ENCODE peak calls at places on chromosomes 16 and 17, in six cellular contexts. One of them, this sample, is unnamed.

GRCh38 chr17:74452841-74453661 is 13.4 kb upstream of the CD300A start:
- DNase-seq in CD8-positive, alpha-beta T cell: peak
- DNase-seq in stimulated activated CD8-positive, alpha-beta memory T cell treated with anti-CD3 and anti-CD28 coated beads, Interleukin-2, amount 100 ng/mL, for 48 hours: no peak
- DNase-seq in activated T-cell treated with anti-CD3 and anti-CD28 coated beads for 24 hours: no peak
- DNase-seq in choroid plexus epithelial cell: no peak
- DNase-seq in activated CD4-positive, alpha-beta T cell treated with anti-CD3 and anti-CD28 coated beads, Interleukin-2, amount 10 ng/mL, durations not matched to agents 7 days and 5 days: no peak
- DNase-seq in this sample: peak

GRCh38 chr16:53212899-53213235 is 158.1 kb downstream of the CHD9 start:
- DNase-seq in stimulated activated CD8-positive, alpha-beta memory T cell treated with anti-CD3 and anti-CD28 coated beads, Interleukin-2, amount 100 ng/mL, for 48 hours: no peak
- DNase-seq in activated T-cell treated with anti-CD3 and anti-CD28 coated beads for 24 hours: no peak
- DNase-seq in choroid plexus epithelial cell: no peak
- DNase-seq in activated CD4-positive, alpha-beta T cell treated with anti-CD3 and anti-CD28 coated beads, Interleukin-2, amount 10 ng/mL, durations not matched to agents 7 days and 5 days: no peak
- DNase-seq in CD8-positive, alpha-beta T cell: no peak
- DNase-seq in this sample: no peak

GRCh38 chr17:38751144-38751802 is 1.3 kb upstream of the PSMB3 start:
- DNase-seq in activated CD4-positive, alpha-beta T cell treated with anti-CD3 and anti-CD28 coated beads, Interleukin-2, amount 10 ng/mL, durations not matched to agents 7 days and 5 days: no peak
- DNase-seq in stimulated activated CD8-positive, alpha-beta memory T cell treated with anti-CD3 and anti-CD28 coated beads, Interleukin-2, amount 100 ng/mL, for 48 hours: no peak
- DNase-seq in choroid plexus epithelial cell: no peak
- DNase-seq in activated T-cell treated with anti-CD3 and anti-CD28 coated beads for 24 hours: no peak
- DNase-seq in CD8-positive, alpha-beta T cell: no peak
- DNase-seq in this sample: peak

GRCh38 chr17:80772906-80773242 is 218.8 kb upstream of the CHMP6 start:
- DNase-seq in stimulated activated CD8-positive, alpha-beta memory T cell treated with anti-CD3 and anti-CD28 coated beads, Interleukin-2, amount 100 ng/mL, for 48 hours: no peak
- DNase-seq in choroid plexus epithelial cell: no peak
- DNase-seq in activated CD4-positive, alpha-beta T cell treated with anti-CD3 and anti-CD28 coated beads, Interleukin-2, amount 10 ng/mL, durations not matched to agents 7 days and 5 days: no peak
- DNase-seq in activated T-cell treated with anti-CD3 and anti-CD28 coated beads for 24 hours: no peak
- DNase-seq in CD8-positive, alpha-beta T cell: no peak
- DNase-seq in this sample: no peak

GRCh38 chr16:4376126-4376819 is 4.6 kb downstream of the VASN start:
- DNase-seq in choroid plexus epithelial cell: peak
- DNase-seq in activated T-cell treated with anti-CD3 and anti-CD28 coated beads for 24 hours: no peak
- DNase-seq in activated CD4-positive, alpha-beta T cell treated with anti-CD3 and anti-CD28 coated beads, Interleukin-2, amount 10 ng/mL, durations not matched to agents 7 days and 5 days: no peak
- DNase-seq in stimulated activated CD8-positive, alpha-beta memory T cell treated with anti-CD3 and anti-CD28 coated beads, Interleukin-2, amount 100 ng/mL, for 48 hours: no peak
- DNase-seq in CD8-positive, alpha-beta T cell: no peak
- DNase-seq in this sample: no peak

GRCh38 chr16:80323808-80324195 is 217.0 kb upstream of the DYNLRB2 start:
- DNase-seq in stimulated activated CD8-positive, alpha-beta memory T cell treated with anti-CD3 and anti-CD28 coated beads, Interleukin-2, amount 100 ng/mL, for 48 hours: no peak
- DNase-seq in choroid plexus epithelial cell: no peak
- DNase-seq in CD8-positive, alpha-beta T cell: no peak
- DNase-seq in activated CD4-positive, alpha-beta T cell treated with anti-CD3 and anti-CD28 coated beads, Interleukin-2, amount 10 ng/mL, durations not matched to agents 7 days and 5 days: no peak
- DNase-seq in activated T-cell treated with anti-CD3 and anti-CD28 coated beads for 24 hours: no peak
- DNase-seq in this sample: no peak

GRCh38 chr16:54628796-54629625 is 301.7 kb upstream of the IRX5 start:
- DNase-seq in CD8-positive, alpha-beta T cell: no peak
- DNase-seq in activated T-cell treated with anti-CD3 and anti-CD28 coated beads for 24 hours: no peak
- DNase-seq in activated CD4-positive, alpha-beta T cell treated with anti-CD3 and anti-CD28 coated beads, Interleukin-2, amount 10 ng/mL, durations not matched to agents 7 days and 5 days: no peak
- DNase-seq in stimulated activated CD8-positive, alpha-beta memory T cell treated with anti-CD3 and anti-CD28 coated beads, Interleukin-2, amount 100 ng/mL, for 48 hours: no peak
- DNase-seq in choroid plexus epithelial cell: no peak
- DNase-seq in this sample: no peak

GRCh38 chr17:48586355-48586924 is 3.6 kb downstream of the HOXB3 start:
- DNase-seq in stimulated activated CD8-positive, alpha-beta memory T cell treated with anti-CD3 and anti-CD28 coated beads, Interleukin-2, amount 100 ng/mL, for 48 hours: no peak
- DNase-seq in activated T-cell treated with anti-CD3 and anti-CD28 coated beads for 24 hours: no peak
- DNase-seq in choroid plexus epithelial cell: no peak
- DNase-seq in CD8-positive, alpha-beta T cell: no peak
- DNase-seq in activated CD4-positive, alpha-beta T cell treated with anti-CD3 and anti-CD28 coated beads, Interleukin-2, amount 10 ng/mL, durations not matched to agents 7 days and 5 days: no peak
- DNase-seq in this sample: no peak

GRCh38 chr16:19645557-19645981 is 72.5 kb downstream of the KNOP1 start:
- DNase-seq in activated T-cell treated with anti-CD3 and anti-CD28 coated beads for 24 hours: no peak
- DNase-seq in stimulated activated CD8-positive, alpha-beta memory T cell treated with anti-CD3 and anti-CD28 coated beads, Interleukin-2, amount 100 ng/mL, for 48 hours: no peak
- DNase-seq in CD8-positive, alpha-beta T cell: no peak
- DNase-seq in choroid plexus epithelial cell: peak
- DNase-seq in activated CD4-positive, alpha-beta T cell treated with anti-CD3 and anti-CD28 coated beads, Interleukin-2, amount 10 ng/mL, durations not matched to agents 7 days and 5 days: no peak
- DNase-seq in this sample: no peak

GRCh38 chr17:78418627-78419026 is 40.2 kb downstream of the PGS1 start:
- DNase-seq in CD8-positive, alpha-beta T cell: no peak
- DNase-seq in choroid plexus epithelial cell: no peak
- DNase-seq in activated T-cell treated with anti-CD3 and anti-CD28 coated beads for 24 hours: no peak
- DNase-seq in stimulated activated CD8-positive, alpha-beta memory T cell treated with anti-CD3 and anti-CD28 coated beads, Interleukin-2, amount 100 ng/mL, for 48 hours: no peak
- DNase-seq in activated CD4-positive, alpha-beta T cell treated with anti-CD3 and anti-CD28 coated beads, Interleukin-2, amount 10 ng/mL, durations not matched to agents 7 days and 5 days: no peak
- DNase-seq in this sample: no peak

GRCh38 chr17:7792611-7793010 is 41.4 kb upstream of the KDM6B start:
- DNase-seq in CD8-positive, alpha-beta T cell: no peak
- DNase-seq in activated CD4-positive, alpha-beta T cell treated with anti-CD3 and anti-CD28 coated beads, Interleukin-2, amount 10 ng/mL, durations not matched to agents 7 days and 5 days: no peak
- DNase-seq in stimulated activated CD8-positive, alpha-beta memory T cell treated with anti-CD3 and anti-CD28 coated beads, Interleukin-2, amount 100 ng/mL, for 48 hours: no peak
- DNase-seq in activated T-cell treated with anti-CD3 and anti-CD28 coated beads for 24 hours: no peak
- DNase-seq in choroid plexus epithelial cell: no peak
- DNase-seq in this sample: no peak

GRCh38 chr16:14579266-14579665 is 50.8 kb downstream of the PARN start:
- DNase-seq in stimulated activated CD8-positive, alpha-beta memory T cell treated with anti-CD3 and anti-CD28 coated beads, Interleukin-2, amount 100 ng/mL, for 48 hours: no peak
- DNase-seq in activated T-cell treated with anti-CD3 and anti-CD28 coated beads for 24 hours: no peak
- DNase-seq in CD8-positive, alpha-beta T cell: no peak
- DNase-seq in choroid plexus epithelial cell: no peak
- DNase-seq in activated CD4-positive, alpha-beta T cell treated with anti-CD3 and anti-CD28 coated beads, Interleukin-2, amount 10 ng/mL, durations not matched to agents 7 days and 5 days: no peak
- DNase-seq in this sample: no peak

GRCh38 chr16:85370881-85371651 is 242.1 kb upstream of the GSE1 start:
- DNase-seq in CD8-positive, alpha-beta T cell: no peak
- DNase-seq in activated CD4-positive, alpha-beta T cell treated with anti-CD3 and anti-CD28 coated beads, Interleukin-2, amount 10 ng/mL, durations not matched to agents 7 days and 5 days: no peak
- DNase-seq in stimulated activated CD8-positive, alpha-beta memory T cell treated with anti-CD3 and anti-CD28 coated beads, Interleukin-2, amount 100 ng/mL, for 48 hours: no peak
- DNase-seq in activated T-cell treated with anti-CD3 and anti-CD28 coated beads for 24 hours: no peak
- DNase-seq in choroid plexus epithelial cell: no peak
- DNase-seq in this sample: peak

GRCh38 chr16:3112058-3112880 is at the start of gene ZNF205:
- DNase-seq in choroid plexus epithelial cell: peak
- DNase-seq in CD8-positive, alpha-beta T cell: no peak
- DNase-seq in activated T-cell treated with anti-CD3 and anti-CD28 coated beads for 24 hours: no peak
- DNase-seq in activated CD4-positive, alpha-beta T cell treated with anti-CD3 and anti-CD28 coated beads, Interleukin-2, amount 10 ng/mL, durations not matched to agents 7 days and 5 days: no peak
- DNase-seq in stimulated activated CD8-positive, alpha-beta memory T cell treated with anti-CD3 and anti-CD28 coated beads, Interleukin-2, amount 100 ng/mL, for 48 hours: no peak
- DNase-seq in this sample: peak

GRCh38 chr16:58366247-58367031 is 25.8 kb upstream of the GINS3 start:
- DNase-seq in choroid plexus epithelial cell: peak
- DNase-seq in activated CD4-positive, alpha-beta T cell treated with anti-CD3 and anti-CD28 coated beads, Interleukin-2, amount 10 ng/mL, durations not matched to agents 7 days and 5 days: no peak
- DNase-seq in activated T-cell treated with anti-CD3 and anti-CD28 coated beads for 24 hours: no peak
- DNase-seq in CD8-positive, alpha-beta T cell: no peak
- DNase-seq in stimulated activated CD8-positive, alpha-beta memory T cell treated with anti-CD3 and anti-CD28 coated beads, Interleukin-2, amount 100 ng/mL, for 48 hours: no peak
- DNase-seq in this sample: no peak

GRCh38 chr16:15874745-15875314 is 13.6 kb downstream of the CEP20 start:
- DNase-seq in CD8-positive, alpha-beta T cell: no peak
- DNase-seq in stimulated activated CD8-positive, alpha-beta memory T cell treated with anti-CD3 and anti-CD28 coated beads, Interleukin-2, amount 100 ng/mL, for 48 hours: no peak
- DNase-seq in choroid plexus epithelial cell: peak
- DNase-seq in activated CD4-positive, alpha-beta T cell treated with anti-CD3 and anti-CD28 coated beads, Interleukin-2, amount 10 ng/mL, durations not matched to agents 7 days and 5 days: peak
- DNase-seq in activated T-cell treated with anti-CD3 and anti-CD28 coated beads for 24 hours: no peak
- DNase-seq in this sample: peak

GRCh38 chr17:74779948-74780400 is 3.8 kb upstream of the NAT9 start:
- DNase-seq in choroid plexus epithelial cell: no peak
- DNase-seq in activated CD4-positive, alpha-beta T cell treated with anti-CD3 and anti-CD28 coated beads, Interleukin-2, amount 10 ng/mL, durations not matched to agents 7 days and 5 days: peak
- DNase-seq in activated T-cell treated with anti-CD3 and anti-CD28 coated beads for 24 hours: peak
- DNase-seq in stimulated activated CD8-positive, alpha-beta memory T cell treated with anti-CD3 and anti-CD28 coated beads, Interleukin-2, amount 100 ng/mL, for 48 hours: peak
- DNase-seq in CD8-positive, alpha-beta T cell: peak
- DNase-seq in this sample: no peak

GRCh38 chr17:6430769-6431168 is 4.2 kb downstream of the AIPL1 start:
- DNase-seq in activated CD4-positive, alpha-beta T cell treated with anti-CD3 and anti-CD28 coated beads, Interleukin-2, amount 10 ng/mL, durations not matched to agents 7 days and 5 days: no peak
- DNase-seq in CD8-positive, alpha-beta T cell: no peak
- DNase-seq in stimulated activated CD8-positive, alpha-beta memory T cell treated with anti-CD3 and anti-CD28 coated beads, Interleukin-2, amount 100 ng/mL, for 48 hours: no peak
- DNase-seq in activated T-cell treated with anti-CD3 and anti-CD28 coated beads for 24 hours: no peak
- DNase-seq in choroid plexus epithelial cell: no peak
- DNase-seq in this sample: no peak

GRCh38 chr16:9846362-9847099 is 335.7 kb downstream of the GRIN2A start:
- DNase-seq in activated T-cell treated with anti-CD3 and anti-CD28 coated beads for 24 hours: no peak
- DNase-seq in CD8-positive, alpha-beta T cell: no peak
- DNase-seq in activated CD4-positive, alpha-beta T cell treated with anti-CD3 and anti-CD28 coated beads, Interleukin-2, amount 10 ng/mL, durations not matched to agents 7 days and 5 days: no peak
- DNase-seq in choroid plexus epithelial cell: no peak
- DNase-seq in stimulated activated CD8-positive, alpha-beta memory T cell treated with anti-CD3 and anti-CD28 coated beads, Interleukin-2, amount 100 ng/mL, for 48 hours: no peak
- DNase-seq in this sample: no peak

GRCh38 chr16:70495425-70496182 is 27.8 kb downstream of the COG4 start:
- DNase-seq in activated CD4-positive, alpha-beta T cell treated with anti-CD3 and anti-CD28 coated beads, Interleukin-2, amount 10 ng/mL, durations not matched to agents 7 days and 5 days: no peak
- DNase-seq in stimulated activated CD8-positive, alpha-beta memory T cell treated with anti-CD3 and anti-CD28 coated beads, Interleukin-2, amount 100 ng/mL, for 48 hours: no peak
- DNase-seq in CD8-positive, alpha-beta T cell: no peak
- DNase-seq in choroid plexus epithelial cell: no peak
- DNase-seq in activated T-cell treated with anti-CD3 and anti-CD28 coated beads for 24 hours: no peak
- DNase-seq in this sample: peak

GRCh38 chr17:32483451-32484019 is 3.3 kb upstream of the CDK5R1 start:
- DNase-seq in choroid plexus epithelial cell: peak
- DNase-seq in CD8-positive, alpha-beta T cell: peak
- DNase-seq in activated CD4-positive, alpha-beta T cell treated with anti-CD3 and anti-CD28 coated beads, Interleukin-2, amount 10 ng/mL, durations not matched to agents 7 days and 5 days: peak
- DNase-seq in stimulated activated CD8-positive, alpha-beta memory T cell treated with anti-CD3 and anti-CD28 coated beads, Interleukin-2, amount 100 ng/mL, for 48 hours: no peak
- DNase-seq in activated T-cell treated with anti-CD3 and anti-CD28 coated beads for 24 hours: no peak
- DNase-seq in this sample: peak

GRCh38 chr16:4213721-4214120 is 28.2 kb downstream of the SRL start:
- DNase-seq in CD8-positive, alpha-beta T cell: no peak
- DNase-seq in activated T-cell treated with anti-CD3 and anti-CD28 coated beads for 24 hours: no peak
- DNase-seq in choroid plexus epithelial cell: peak
- DNase-seq in activated CD4-positive, alpha-beta T cell treated with anti-CD3 and anti-CD28 coated beads, Interleukin-2, amount 10 ng/mL, durations not matched to agents 7 days and 5 days: no peak
- DNase-seq in stimulated activated CD8-positive, alpha-beta memory T cell treated with anti-CD3 and anti-CD28 coated beads, Interleukin-2, amount 100 ng/mL, for 48 hours: no peak
- DNase-seq in this sample: no peak

GRCh38 chr16:68235105-68235881 is 634 bp downstream of the ESRP2 start:
- DNase-seq in activated CD4-positive, alpha-beta T cell treated with anti-CD3 and anti-CD28 coated beads, Interleukin-2, amount 10 ng/mL, durations not matched to agents 7 days and 5 days: no peak
- DNase-seq in CD8-positive, alpha-beta T cell: peak
- DNase-seq in choroid plexus epithelial cell: no peak
- DNase-seq in activated T-cell treated with anti-CD3 and anti-CD28 coated beads for 24 hours: no peak
- DNase-seq in stimulated activated CD8-positive, alpha-beta memory T cell treated with anti-CD3 and anti-CD28 coated beads, Interleukin-2, amount 100 ng/mL, for 48 hours: no peak
- DNase-seq in this sample: no peak

This sample was measured in NCI-H1694 treated with DMSO at 0.1 percent for 48 hours.